ENCODE peak calls at places on chromosomes 7 and 10, in ten cellular contexts. J is T-helper 9 cell, Y is NCI-H460, E is NCI-H2081, K is GM04503, V is aorta, N is type B pancreatic cell, T is dorsolateral prefrontal cortex, X is AG08396, F is NCI-H1436. B is an unnamed sample.
A peak's percentile ranks its signal among the peaks of the same experiment; 100 is the strongest.

GRCh38 chr10:71270301-71270777 is 48.7 kb upstream of the SLC29A3 start:
- DNase-seq in J (no peak), Y (peak; percentile 87), E (peak; percentile 33), K (no peak), V (no peak), N (no peak), T (no peak), X (peak; percentile 80), F (peak; percentile 72), B (no peak)

GRCh38 chr10:44047361-44047760 is 337.5 kb downstream of the CXCL12 start:
- DNase-seq in J (no peak), Y (no peak), E (no peak), K (no peak), V (no peak), N (no peak), T (no peak), X (no peak), F (no peak), B (no peak)

GRCh38 chr10:28284126-28284525 is 18.7 kb downstream of the MPP7 start:
- DNase-seq in J (no peak), Y (no peak), E (no peak), K (no peak), V (no peak), N (no peak), T (no peak), X (no peak), F (peak; percentile 2), B (no peak)

GRCh38 chr10:74901240-74901827 is 74.9 kb downstream of the KAT6B start:
- DNase-seq in J (no peak), Y (no peak), E (no peak), K (no peak), V (no peak), N (no peak), T (no peak), X (no peak), F (no peak), B (no peak)

GRCh38 chr10:62112325-62112724 is 156.3 kb downstream of the RTKN2 start:
- DNase-seq in J (no peak), Y (no peak), E (no peak), K (no peak), V (no peak), N (no peak), T (no peak), X (no peak), F (no peak), B (no peak)

GRCh38 chr10:121573541-121573941 is 24.7 kb downstream of the FGFR2 start:
- DNase-seq in J (no peak), Y (no peak), E (no peak), K (no peak), V (no peak), N (no peak), T (no peak), X (no peak), F (no peak), B (no peak)

GRCh38 chr7:39504963-39505362 is 61.2 kb upstream of the YAE1 start:
- DNase-seq in J (no peak), Y (no peak), E (no peak), K (no peak), V (peak; percentile 42), N (no peak), T (no peak), X (no peak), F (no peak), B (peak; percentile 62)

GRCh38 chr7:11341285-11341944 is 367.7 kb downstream of the PHF14 start:
- DNase-seq in J (no peak), Y (peak; percentile 41), E (peak; percentile 0), K (peak; percentile 13), V (no peak), N (no peak), T (no peak), X (peak; percentile 4), F (peak; percentile 43), B (no peak)

GRCh38 chr10:132371641-132372081 is 25.3 kb upstream of the PWWP2B start:
- DNase-seq in J (no peak), Y (no peak), E (no peak), K (no peak), V (peak; percentile 26), N (no peak), T (no peak), X (no peak), F (no peak), B (no peak)

GRCh38 chr7:105015631-105015965 is 1.6 kb downstream of the KMT2E start:
- DNase-seq in J (no peak), Y (no peak), E (peak; percentile 58), K (no peak), V (no peak), N (no peak), T (no peak), X (peak; percentile 22), F (no peak), B (no peak)

GRCh38 chr7:12152196-12152918 is 58.7 kb upstream of the TMEM106B start:
- DNase-seq in J (no peak), Y (no peak), E (no peak), K (no peak), V (no peak), N (no peak), T (no peak), X (no peak), F (no peak), B (no peak)

GRCh38 chr7:158957921-158958471 is 101.6 kb downstream of the DYNC2I1 start:
- DNase-seq in J (no peak), Y (no peak), E (peak; percentile 77), K (no peak), V (no peak), N (no peak), T (no peak), X (no peak), F (peak; percentile 62), B (no peak)

GRCh38 chr7:101817031-101817929 is at the start of gene CUX1:
- DNase-seq in J (peak; percentile 4), Y (no peak), E (no peak), K (no peak), V (no peak), N (no peak), T (no peak), X (peak; percentile 46), F (no peak), B (no peak)

GRCh38 chr7:139936760-139937310 is 107.8 kb downstream of the TBXAS1 start:
- DNase-seq in J (no peak), Y (no peak), E (no peak), K (peak; percentile 28), V (no peak), N (no peak), T (no peak), X (peak; percentile 63), F (no peak), B (no peak)

GRCh38 chr10:102628451-102628911 is 15.8 kb upstream of the TRIM8 start:
- DNase-seq in J (no peak), Y (no peak), E (no peak), K (no peak), V (peak; percentile 87), N (no peak), T (peak; percentile 70), X (no peak), F (no peak), B (no peak)

GRCh38 chr7:137084607-137085380 is 216.3 kb downstream of the CHRM2 start:
- DNase-seq in J (no peak), Y (no peak), E (no peak), K (no peak), V (no peak), N (no peak), T (no peak), X (no peak), F (no peak), B (no peak)

GRCh38 chr10:60943372-60944158 is 420 bp downstream of the RHOBTB1 start:
- DNase-seq in J (no peak), Y (no peak), E (peak; percentile 50), K (no peak), V (peak; percentile 83), N (peak; percentile 76), T (peak; percentile 61), X (peak; percentile 52), F (peak; percentile 35), B (peak; percentile 94)

GRCh38 chr10:50033481-50033880 is 34.3 kb upstream of the WASHC2A start:
- DNase-seq in J (no peak), Y (no peak), E (no peak), K (peak; percentile 65), V (no peak), N (no peak), T (no peak), X (no peak), F (no peak), B (no peak)

GRCh38 chr10:83816942-83817341 is 322.4 kb upstream of the GHITM start:
- DNase-seq in J (no peak), Y (no peak), E (no peak), K (no peak), V (no peak), N (no peak), T (no peak), X (no peak), F (no peak), B (no peak)

GRCh38 chr7:148275359-148275890 is 315.1 kb upstream of the C7orf33 start:
- DNase-seq in J (no peak), Y (no peak), E (no peak), K (no peak), V (no peak), N (no peak), T (no peak), X (no peak), F (no peak), B (peak; percentile 74)

GRCh38 chr7:38833329-38833728 is 75.7 kb downstream of the VPS41 start:
- DNase-seq in J (no peak), Y (no peak), E (no peak), K (no peak), V (no peak), N (no peak), T (no peak), X (no peak), F (no peak), B (no peak)

GRCh38 chr10:110535958-110536891 is 31.3 kb upstream of the SMC3 start:
- DNase-seq in J (peak; percentile 15), Y (no peak), E (no peak), K (no peak), V (no peak), N (no peak), T (no peak), X (peak; percentile 58), F (no peak), B (peak; percentile 86)

GRCh38 chr10:101032637-101033201 is 1.7 kb downstream of the SFXN3 start:
- DNase-seq in J (peak; percentile 36), Y (no peak), E (no peak), K (peak; percentile 72), V (peak; percentile 85), N (no peak), T (no peak), X (peak; percentile 84), F (no peak), B (peak; percentile 94)

GRCh38 chr7:122166260-122166659 is 22.2 kb upstream of the AASS start:
- DNase-seq in J (no peak), Y (no peak), E (no peak), K (no peak), V (no peak), N (no peak), T (no peak), X (no peak), F (no peak), B (no peak)

GRCh38 chr10:81730901-81731300 is 144.1 kb upstream of the NRG3 start:
- DNase-seq in J (no peak), Y (no peak), E (no peak), K (no peak), V (no peak), N (no peak), T (no peak), X (no peak), F (no peak), B (no peak)

B was measured in esophagus muscularis mucosa.